ENCODE peak calls at places on chromosomes 5 and 9, in ten cellular contexts. O is A549, V is HepG2, K is SK-N-SH, R is stomach, D is upper lobe of left lung, F is GM12878, C is sigmoid colon, Q is esophagus muscularis mucosa, S is suprapubic skin. W is an unnamed sample. For H3K4me1, the result is how much of the 10 kb centered on the place peaks cover.

GRCh38 chr5:164921722-164922121 is 1416.3 kb downstream of the MAT2B start:
- DNase-seq in O (no peak), V (no peak), K (no peak), R (no peak), D (no peak), F (no peak), C (no peak), Q (no peak), S (no peak), W (no peak)

GRCh38 chr5:93598997-93599371 is 16.0 kb downstream of the NR2F1 start:
- DNase-seq in O (no peak), V (no peak), K (peak), R (no peak), D (no peak), F (no peak), C (no peak), Q (no peak), S (no peak), W (no peak)

GRCh38 chr5:140196406-140196805 is 21.4 kb downstream of the CYSTM1 start:
- DNase-seq in O (no peak), V (no peak), K (no peak), R (no peak), D (no peak), F (no peak), C (no peak), Q (no peak), S (no peak), W (no peak)

GRCh38 chr5:78361226-78361993 is 993 bp downstream of the SCAMP1 start:
- DNase-seq in O (peak), V (peak), K (peak), R (peak), D (no peak), F (no peak), C (peak), Q (no peak), S (no peak), W (peak)

GRCh38 chr5:105508519-105508918 is 1945.9 kb upstream of the NUDT12 start:
- DNase-seq in O (no peak), V (no peak), K (no peak), R (no peak), D (no peak), F (no peak), C (no peak), Q (no peak), S (no peak), W (no peak)

GRCh38 chr5:83029912-83030311 is 47.3 kb downstream of the TMEM167A start:
- DNase-seq in O (peak), V (no peak), K (no peak), R (no peak), D (no peak), F (no peak), C (no peak), Q (no peak), S (no peak), W (no peak)

GRCh38 chr9:105690742-105691141 is 3.6 kb upstream of the TMEM38B start:
- DNase-seq in O (peak), V (no peak), K (peak), R (no peak), D (no peak), F (no peak), C (no peak), Q (no peak), S (no peak), W (no peak)

GRCh38 chr5:146644811-146645210 is 128.8 kb upstream of the GPR151 start:
- DNase-seq in O (no peak), V (no peak), K (no peak), R (no peak), D (no peak), F (no peak), C (no peak), Q (no peak), S (no peak), W (no peak)

GRCh38 chr9:13020706-13021105 is 245.9 kb downstream of the LURAP1L start:
- DNase-seq in O (no peak), V (no peak), K (no peak), R (no peak), D (no peak), F (no peak), C (no peak), Q (no peak), S (no peak), W (no peak)

GRCh38 chr5:2686296-2686695 is 65.2 kb downstream of the IRX2 start:
- DNase-seq in O (no peak), V (no peak), K (no peak), R (no peak), D (no peak), F (no peak), C (no peak), Q (no peak), S (peak), W (no peak)

GRCh38 chr5:19547640-19548039 is 440.4 kb downstream of the CDH18 start:
- DNase-seq in O (no peak), V (no peak), K (no peak), R (no peak), D (no peak), F (no peak), C (no peak), Q (no peak), S (no peak), W (no peak)

GRCh38 chr5:149796025-149796424 is 65.9 kb downstream of the PPARGC1B start:
- DNase-seq in O (peak), V (no peak), K (no peak), R (no peak), D (no peak), F (no peak), C (no peak), Q (no peak), S (no peak), W (no peak)

GRCh38 chr5:2293906-2294305 is 411.2 kb upstream of the IRX4 start:
- DNase-seq in O (no peak), V (no peak), K (no peak), R (no peak), D (no peak), F (no peak), C (peak), Q (no peak), S (no peak), W (no peak)

GRCh38 chr9:13354733-13355132 is 75.2 kb upstream of the MPDZ start:
- DNase-seq in O (no peak), V (no peak), K (no peak), R (no peak), D (no peak), F (no peak), C (no peak), Q (no peak), S (no peak), W (no peak)

GRCh38 chr9:86494644-86495081 is 140.5 kb upstream of the TUT7 start:
- DNase-seq in O (peak), V (no peak), K (no peak), R (no peak), D (no peak), F (no peak), C (no peak), Q (no peak), S (no peak), W (no peak)

GRCh38 chr9:105993921-105994715 is 299.8 kb downstream of the TMEM38B start:
- DNase-seq in O (no peak), V (no peak), K (no peak), R (no peak), D (no peak), F (no peak), C (no peak), Q (no peak), S (no peak), W (no peak)

GRCh38 chr5:164235176-164235914 is 729.9 kb downstream of the MAT2B start:
- DNase-seq in O (no peak), V (no peak), K (no peak), R (no peak), D (no peak), F (no peak), C (no peak), Q (no peak), S (no peak), W (no peak)

GRCh38 chr5:57221049-57221568 is 47.2 kb downstream of the GPBP1 start:
- DNase-seq in O (peak), V (peak), K (peak), R (no peak), D (no peak), F (peak), C (no peak), Q (no peak), S (no peak), W (no peak)

GRCh38 chr9:83596899-83597504 is 25.9 kb upstream of the IDNK start:
- DNase-seq in O (peak), V (no peak), K (peak), R (no peak), D (no peak), F (no peak), C (no peak), Q (no peak), S (no peak), W (no peak)

GRCh38 chr9:74773886-74774479 is 113.7 kb downstream of the TRPM6 start:
- DNase-seq in O (peak), V (peak), K (peak), R (peak), D (no peak), F (peak), C (peak), Q (no peak), S (no peak), W (peak)

GRCh38 chr9:18317896-18318295 is 156.1 kb upstream of the ADAMTSL1 start:
- DNase-seq in O (no peak), V (no peak), K (no peak), R (no peak), D (no peak), F (no peak), C (no peak), Q (no peak), S (no peak), W (no peak)

GRCh38 chr9:32928145-32928763 is 73.2 kb downstream of the APTX start:
- DNase-seq in O (no peak), V (no peak), K (no peak), R (no peak), D (no peak), F (no peak), C (no peak), Q (no peak), S (no peak), W (peak)

GRCh38 chr9:134505032-134505431 is 136.6 kb upstream of the COL5A1 start:
- DNase-seq in O (no peak), V (no peak), K (no peak), R (no peak), D (no peak), F (no peak), C (no peak), Q (no peak), S (peak), W (no peak)

GRCh38 chr5:35518104-35518503 is 99.6 kb upstream of the SPEF2 start:
- DNase-seq in O (no peak), V (no peak), K (no peak), R (no peak), D (no peak), F (peak), C (no peak), Q (no peak), S (no peak), W (no peak)

GRCh38 chr5:126365446-126366198 is 57.6 kb upstream of the GRAMD2B start:
- DNase-seq in O (no peak), V (peak), K (no peak), R (no peak), D (no peak), F (no peak), C (no peak), Q (no peak), S (no peak), W (no peak)

GRCh38 chr9:134971196-134971595 is 53.5 kb upstream of the FCN1 start:
- DNase-seq in O (no peak), V (no peak), K (no peak), R (no peak), D (no peak), F (no peak), C (peak), Q (no peak), S (peak), W (no peak)

GRCh38 chr5:74762599-74762998 is 4.3 kb downstream of the GFM2 start:
- DNase-seq in O (peak), V (peak), K (no peak), R (no peak), D (no peak), F (no peak), C (no peak), Q (no peak), S (no peak), W (no peak)

GRCh38 chr9:121619989-121620673 is 31.3 kb upstream of the DAB2IP start:
- DNase-seq in O (no peak), V (no peak), K (no peak), R (peak), D (peak), F (no peak), C (no peak), Q (no peak), S (no peak), W (no peak)

GRCh38 chr5:151896041-151896691 is 28.5 kb downstream of the GLRA1 start:
- DNase-seq in O (peak), V (no peak), K (no peak), R (no peak), D (no peak), F (no peak), C (no peak), Q (no peak), S (no peak), W (no peak)

GRCh38 chr9:136079211-136079915 is 15.7 kb downstream of the NACC2 start:
- DNase-seq in O (no peak), V (no peak), K (peak), R (no peak), D (peak), F (no peak), C (peak), Q (no peak), S (no peak), W (no peak)

GRCh38 chr9:134221273-134222017 is 57.1 kb upstream of the RNU6ATAC start:
- DNase-seq in O (no peak), V (no peak), K (peak), R (no peak), D (no peak), F (no peak), C (peak), Q (no peak), S (no peak), W (peak)

GRCh38 chr5:56185777-56186311 is 47.3 kb downstream of the ANKRD55 start:
- DNase-seq in O (peak), V (no peak), K (no peak), R (no peak), D (no peak), F (no peak), C (no peak), Q (no peak), S (no peak), W (no peak)

GRCh38 chr5:34914671-34915138 is 599 bp downstream of the RAD1 start:
- DNase-seq in O (peak), V (no peak), K (no peak), R (peak), D (no peak), F (no peak), C (peak), Q (no peak), S (peak), W (peak)

DNA sequence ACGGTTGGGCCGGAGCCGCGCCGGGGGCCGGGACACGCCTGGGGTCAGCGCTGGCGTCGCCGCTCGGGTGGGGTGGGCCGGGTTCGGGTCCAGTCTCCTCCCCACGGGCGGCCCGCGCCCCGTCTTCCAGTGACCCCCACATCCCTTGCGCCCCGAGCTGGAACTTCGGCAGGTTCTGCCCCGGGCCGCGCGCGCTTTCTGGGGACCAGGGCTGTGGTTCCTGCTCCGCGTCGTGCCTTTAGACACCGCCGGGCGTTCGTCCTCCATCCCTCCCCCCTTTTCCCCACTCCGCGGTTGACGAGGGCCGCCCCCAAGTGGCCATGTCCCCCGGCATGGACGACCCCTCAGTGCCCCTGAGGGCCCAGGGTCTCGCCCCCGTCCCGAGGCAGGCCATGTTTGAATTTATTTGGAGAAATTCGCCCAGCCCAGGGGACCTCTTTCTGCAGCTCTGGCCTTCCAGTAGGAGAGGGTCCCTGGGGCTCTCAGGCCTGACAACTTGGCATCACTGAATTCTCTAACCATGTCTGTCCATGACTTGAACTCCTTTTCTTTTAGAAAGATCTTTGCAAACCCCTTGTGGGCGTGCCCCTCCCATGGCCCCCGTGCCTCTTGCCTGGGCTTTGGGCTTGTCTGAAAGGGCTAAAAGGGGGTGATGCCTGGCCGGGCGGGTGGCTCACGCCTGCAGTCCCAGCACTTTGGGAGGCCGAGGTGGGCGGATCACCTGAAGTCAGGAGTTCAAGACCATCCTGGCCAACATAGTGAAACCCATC is 3.4 kb upstream of the SQSTM1 start:
- DNase-seq in O (no peak), V (no peak), K (no peak), R (no peak), D (peak), F (no peak), C (no peak), Q (peak), S (no peak), W (peak)
- H3K4me3 ChIP-seq in O (no peak), V (no peak), K (no peak), R (peak), D (peak), F (peak), C (peak), Q (peak), S (peak), W (peak)

GRCh38 chr9:23721466-23721865 is 104.6 kb downstream of the ELAVL2 start:
- DNase-seq in O (no peak), V (no peak), K (no peak), R (no peak), D (no peak), F (no peak), C (no peak), Q (no peak), S (no peak), W (no peak)

GRCh38 chr9:23723672-23724071 is 102.4 kb downstream of the ELAVL2 start:
- DNase-seq in O (no peak), V (no peak), K (no peak), R (no peak), D (no peak), F (no peak), C (no peak), Q (no peak), S (no peak), W (no peak)

GRCh38 chr9:23728736-23729135 is 97.3 kb downstream of the ELAVL2 start:
- DNase-seq in O (no peak), V (no peak), K (no peak), R (no peak), D (no peak), F (no peak), C (no peak), Q (no peak), S (no peak), W (no peak)

GRCh38 chr9:23730364-23730763 is 95.7 kb downstream of the ELAVL2 start:
- DNase-seq in O (no peak), V (no peak), K (no peak), R (no peak), D (no peak), F (no peak), C (no peak), Q (no peak), S (no peak), W (no peak)

GRCh38 chr9:23725279-23725946 is 100.6 kb downstream of the ELAVL2 start:
- DNase-seq in O (no peak), V (no peak), K (no peak), R (no peak), D (no peak), F (no peak), C (no peak), Q (no peak), S (no peak), W (no peak)
- TF ChIP-seq EP300 in O (no peak), V (no peak), K (no peak), R (no peak), D (no peak), F (no peak), C (no peak), Q (no peak), S (no peak), W (no peak)

DNA sequence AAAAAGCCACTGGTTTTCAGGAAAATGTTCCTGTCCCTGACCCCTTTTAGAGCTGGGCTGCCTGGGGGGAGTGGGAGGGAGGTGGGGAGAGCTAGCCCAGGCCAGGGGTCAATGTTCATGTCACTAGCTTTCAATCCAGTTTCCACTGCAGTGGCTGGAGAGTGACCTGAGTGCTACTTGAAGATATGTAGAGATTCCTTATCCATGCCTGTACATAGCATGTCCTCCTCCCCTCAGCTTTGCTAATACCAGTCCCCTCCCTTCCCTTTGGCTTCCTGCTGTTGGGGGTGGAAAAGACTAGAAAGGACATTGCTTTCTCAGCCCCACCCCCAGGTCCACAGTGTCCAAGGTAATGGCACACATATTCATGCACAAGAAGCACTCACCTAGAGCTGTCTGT is 7.8 kb downstream of the DNAJB5 start:
- DNase-seq in O (no peak), V (no peak), K (peak), R (no peak), D (no peak), F (no peak), C (no peak), Q (peak), S (no peak), W (no peak)
- H3K4me1 ChIP-seq in O (under half), V (under half), K (under half), R (under half), D (under half), F (under half), C (under half), Q (half or more), S (under half), W (under half)

DNA sequence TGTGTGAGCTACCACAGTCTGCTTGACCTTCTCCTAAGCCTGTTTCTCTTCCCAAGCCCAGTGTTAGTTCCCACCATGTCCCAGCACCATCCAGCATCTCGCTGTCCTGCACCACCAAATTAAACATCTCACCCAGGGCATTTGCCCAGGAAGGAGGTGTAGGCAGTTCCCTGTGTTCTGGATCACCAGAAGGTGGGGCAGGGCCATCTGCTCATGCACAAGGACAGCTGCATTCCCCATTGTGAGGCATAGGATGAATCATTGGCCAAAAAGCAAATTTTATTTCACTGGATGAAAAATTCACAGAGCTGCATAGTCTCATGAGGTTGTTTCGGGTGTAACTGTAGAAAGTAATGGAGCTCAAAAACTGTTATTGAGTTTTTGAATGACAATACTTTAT is 89.5 kb upstream of the GRIA1 start:
- DNase-seq in O (no peak), V (no peak), K (no peak), R (no peak), D (no peak), F (no peak), C (no peak), Q (no peak), S (no peak), W (no peak)
- H3K4me3 ChIP-seq in O (no peak), V (no peak), K (no peak), R (no peak), D (no peak), F (no peak), C (no peak), Q (no peak), S (no peak), W (no peak)

GRCh38 chr9:112174223-112174964 is 703 bp downstream of the SUSD1 start:
- DNase-seq in O (peak), V (peak), K (peak), R (peak), D (peak), F (peak), C (no peak), Q (no peak), S (no peak), W (no peak)
- TF ChIP-seq EP300 in O (no peak), V (no peak), K (no peak), R (no peak), D (no peak), F (no peak), C (no peak), Q (no peak), S (no peak), W (no peak)

GRCh38 chr5:178454821-178455479 is 135.2 kb downstream of the COL23A1 start:
- DNase-seq in O (no peak), V (no peak), K (no peak), R (no peak), D (no peak), F (no peak), C (no peak), Q (no peak), S (peak), W (no peak)

GRCh38 chr5:178454308-178454707 is 135.9 kb downstream of the COL23A1 start:
- DNase-seq in O (no peak), V (no peak), K (peak), R (peak), D (no peak), F (no peak), C (no peak), Q (no peak), S (peak), W (no peak)

GRCh38 chr5:178455480-178455835 is 134.7 kb downstream of the COL23A1 start:
- DNase-seq in O (no peak), V (no peak), K (no peak), R (no peak), D (no peak), F (no peak), C (no peak), Q (no peak), S (peak), W (no peak)

GRCh38 chr5:178450121-178450631 is 140.0 kb downstream of the COL23A1 start:
- DNase-seq in O (no peak), V (no peak), K (no peak), R (no peak), D (no peak), F (no peak), C (no peak), Q (no peak), S (peak), W (no peak)

GRCh38 chr5:178453224-178453623 is 137.0 kb downstream of the COL23A1 start:
- DNase-seq in O (no peak), V (no peak), K (no peak), R (peak), D (no peak), F (no peak), C (no peak), Q (no peak), S (peak), W (no peak)
- H3K4me1 ChIP-seq in O (under half), V (under half), K (under half), R (under half), D (under half), F (under half), C (under half), Q (under half), S (under half), W (under half)

GRCh38 chr5:39058178-39058577 is 16.0 kb downstream of the RICTOR start:
- DNase-seq in O (no peak), V (no peak), K (no peak), R (no peak), D (no peak), F (no peak), C (no peak), Q (no peak), S (no peak), W (no peak)
- H3K4me3 ChIP-seq in O (peak), V (no peak), K (peak), R (peak), D (peak), F (peak), C (peak), Q (peak), S (peak), W (no peak)